ENCODE peak calls at places on chromosomes 11 and 22, in eight cellular contexts. One of them, this sample, is unnamed.

GRCh38 chr11:18374956-18375355 is 19.4 kb upstream of the LDHA start:
- DNase-seq in NCI-H1436: no peak
- DNase-seq in stimulated activated CD4-positive, alpha-beta T cell treated with anti-CD3 and anti-CD28 coated beads, Interleukin-4, amount 100 ng/mL, for 48 hours: no peak
- DNase-seq in fibroblast of mammary gland: no peak
- DNase-seq in fibroblast of the conjunctiva: no peak
- DNase-seq in A172: no peak
- DNase-seq in PC-3: no peak
- DNase-seq in AG09319: no peak
- DNase-seq in this sample: no peak

GRCh38 chr11:100188137-100188783 is 498.8 kb upstream of the ARHGAP42 start:
- DNase-seq in NCI-H1436: no peak
- DNase-seq in stimulated activated CD4-positive, alpha-beta T cell treated with anti-CD3 and anti-CD28 coated beads, Interleukin-4, amount 100 ng/mL, for 48 hours: no peak
- DNase-seq in fibroblast of mammary gland: no peak
- DNase-seq in fibroblast of the conjunctiva: no peak
- DNase-seq in A172: no peak
- DNase-seq in PC-3: no peak
- DNase-seq in AG09319: no peak
- DNase-seq in this sample: no peak

GRCh38 chr11:61782841-61783240 is 9.6 kb downstream of the TMEM258 start:
- DNase-seq in NCI-H1436: no peak
- DNase-seq in stimulated activated CD4-positive, alpha-beta T cell treated with anti-CD3 and anti-CD28 coated beads, Interleukin-4, amount 100 ng/mL, for 48 hours: no peak
- DNase-seq in fibroblast of mammary gland: no peak
- DNase-seq in fibroblast of the conjunctiva: no peak
- DNase-seq in A172: no peak
- DNase-seq in PC-3: no peak
- DNase-seq in AG09319: no peak
- DNase-seq in this sample: no peak

GRCh38 chr22:49016909-49017768 is 810.5 kb downstream of the BRD1 start:
- DNase-seq in NCI-H1436: no peak
- DNase-seq in stimulated activated CD4-positive, alpha-beta T cell treated with anti-CD3 and anti-CD28 coated beads, Interleukin-4, amount 100 ng/mL, for 48 hours: no peak
- DNase-seq in fibroblast of mammary gland: no peak
- DNase-seq in fibroblast of the conjunctiva: no peak
- DNase-seq in A172: no peak
- DNase-seq in PC-3: no peak
- DNase-seq in AG09319: no peak
- DNase-seq in this sample: no peak

GRCh38 chr22:44214187-44214586 is 33.5 kb downstream of the PARVG start:
- DNase-seq in NCI-H1436: no peak
- DNase-seq in stimulated activated CD4-positive, alpha-beta T cell treated with anti-CD3 and anti-CD28 coated beads, Interleukin-4, amount 100 ng/mL, for 48 hours: no peak
- DNase-seq in fibroblast of mammary gland: no peak
- DNase-seq in fibroblast of the conjunctiva: no peak
- DNase-seq in A172: no peak
- DNase-seq in PC-3: no peak
- DNase-seq in AG09319: no peak
- DNase-seq in this sample: no peak

GRCh38 chr11:2265396-2265795 is 5.0 kb downstream of the ASCL2 start:
- DNase-seq in NCI-H1436: no peak
- DNase-seq in stimulated activated CD4-positive, alpha-beta T cell treated with anti-CD3 and anti-CD28 coated beads, Interleukin-4, amount 100 ng/mL, for 48 hours: no peak
- DNase-seq in fibroblast of mammary gland: no peak
- DNase-seq in fibroblast of the conjunctiva: no peak
- DNase-seq in A172: no peak
- DNase-seq in PC-3: no peak
- DNase-seq in AG09319: no peak
- DNase-seq in this sample: peak

GRCh38 chr11:12161137-12161536 is 50.7 kb downstream of the MICAL2 start:
- DNase-seq in NCI-H1436: no peak
- DNase-seq in stimulated activated CD4-positive, alpha-beta T cell treated with anti-CD3 and anti-CD28 coated beads, Interleukin-4, amount 100 ng/mL, for 48 hours: no peak
- DNase-seq in fibroblast of mammary gland: no peak
- DNase-seq in fibroblast of the conjunctiva: no peak
- DNase-seq in A172: no peak
- DNase-seq in PC-3: no peak
- DNase-seq in AG09319: no peak
- DNase-seq in this sample: no peak

GRCh38 chr11:58024601-58025091 is 965 bp downstream of the OR9Q1 start:
- DNase-seq in NCI-H1436: no peak
- DNase-seq in stimulated activated CD4-positive, alpha-beta T cell treated with anti-CD3 and anti-CD28 coated beads, Interleukin-4, amount 100 ng/mL, for 48 hours: no peak
- DNase-seq in fibroblast of mammary gland: peak
- DNase-seq in fibroblast of the conjunctiva: peak
- DNase-seq in A172: peak
- DNase-seq in PC-3: no peak
- DNase-seq in AG09319: no peak
- DNase-seq in this sample: no peak

GRCh38 chr11:116787786-116788486 is at the start of gene ZPR1:
- DNase-seq in NCI-H1436: peak
- DNase-seq in stimulated activated CD4-positive, alpha-beta T cell treated with anti-CD3 and anti-CD28 coated beads, Interleukin-4, amount 100 ng/mL, for 48 hours: peak
- DNase-seq in fibroblast of mammary gland: peak
- DNase-seq in fibroblast of the conjunctiva: no peak
- DNase-seq in A172: peak
- DNase-seq in PC-3: peak
- DNase-seq in AG09319: peak
- DNase-seq in this sample: peak

GRCh38 chr11:60100511-60100910 is 12.0 kb downstream of the MS4A2 start:
- DNase-seq in NCI-H1436: no peak
- DNase-seq in stimulated activated CD4-positive, alpha-beta T cell treated with anti-CD3 and anti-CD28 coated beads, Interleukin-4, amount 100 ng/mL, for 48 hours: no peak
- DNase-seq in fibroblast of mammary gland: no peak
- DNase-seq in fibroblast of the conjunctiva: no peak
- DNase-seq in A172: no peak
- DNase-seq in PC-3: no peak
- DNase-seq in AG09319: no peak
- DNase-seq in this sample: no peak

GRCh38 chr11:133072366-133072765 is 459.9 kb downstream of the OPCML start:
- DNase-seq in NCI-H1436: no peak
- DNase-seq in stimulated activated CD4-positive, alpha-beta T cell treated with anti-CD3 and anti-CD28 coated beads, Interleukin-4, amount 100 ng/mL, for 48 hours: no peak
- DNase-seq in fibroblast of mammary gland: no peak
- DNase-seq in fibroblast of the conjunctiva: no peak
- DNase-seq in A172: peak
- DNase-seq in PC-3: no peak
- DNase-seq in AG09319: no peak
- DNase-seq in this sample: no peak

GRCh38 chr22:48824673-48825651 is 1002.7 kb downstream of the BRD1 start:
- DNase-seq in NCI-H1436: peak
- DNase-seq in stimulated activated CD4-positive, alpha-beta T cell treated with anti-CD3 and anti-CD28 coated beads, Interleukin-4, amount 100 ng/mL, for 48 hours: peak
- DNase-seq in fibroblast of mammary gland: no peak
- DNase-seq in fibroblast of the conjunctiva: no peak
- DNase-seq in A172: peak
- DNase-seq in PC-3: no peak
- DNase-seq in AG09319: no peak
- DNase-seq in this sample: no peak